ENCODE peak calls at places on chromosomes 12 and 14, in nine cellular contexts. One of them, this sample, is unnamed. For H3K36me3, the result is how much of the 10 kb centered on the place peaks cover.

GRCh38 chr12:123830675-123831074 is 68.6 kb downstream of the DNAH10 start:
- DNase-seq in breast epithelium: no peak
- DNase-seq in right lobe of liver: no peak
- DNase-seq in prostate gland: no peak
- DNase-seq in keratinocyte: no peak
- DNase-seq in endothelial cell of umbilical vein: no peak
- DNase-seq in endodermal cell: no peak
- DNase-seq in psoas muscle: no peak
- DNase-seq in thoracic aorta: no peak
- DNase-seq in this sample: no peak

GRCh38 chr14:103597623-103598372 is 31.2 kb upstream of the KLC1 start:
- DNase-seq in breast epithelium: no peak
- DNase-seq in right lobe of liver: no peak
- DNase-seq in prostate gland: no peak
- DNase-seq in keratinocyte: no peak
- DNase-seq in endothelial cell of umbilical vein: no peak
- DNase-seq in endodermal cell: no peak
- DNase-seq in psoas muscle: no peak
- DNase-seq in thoracic aorta: no peak
- DNase-seq in this sample: no peak

GRCh38 chr12:68065163-68065562 is 75.9 kb downstream of the IFNG-AS1 start:
- DNase-seq in breast epithelium: no peak
- DNase-seq in right lobe of liver: no peak
- DNase-seq in prostate gland: no peak
- DNase-seq in keratinocyte: no peak
- DNase-seq in endothelial cell of umbilical vein: no peak
- DNase-seq in endodermal cell: no peak
- DNase-seq in psoas muscle: no peak
- DNase-seq in thoracic aorta: no peak
- DNase-seq in this sample: no peak

GRCh38 chr14:105045710-105046326 is 19.4 kb downstream of the GPR132 start:
- DNase-seq in breast epithelium: peak
- DNase-seq in right lobe of liver: peak
- DNase-seq in prostate gland: peak
- DNase-seq in keratinocyte: no peak
- DNase-seq in endothelial cell of umbilical vein: peak
- DNase-seq in endodermal cell: peak
- DNase-seq in psoas muscle: peak
- DNase-seq in thoracic aorta: peak
- DNase-seq in this sample: peak

GRCh38 chr14:64760146-64760755 is 56.0 kb downstream of the PLEKHG3 start:
- DNase-seq in breast epithelium: no peak
- DNase-seq in right lobe of liver: no peak
- DNase-seq in prostate gland: no peak
- DNase-seq in keratinocyte: no peak
- DNase-seq in endothelial cell of umbilical vein: peak
- DNase-seq in endodermal cell: peak
- DNase-seq in psoas muscle: peak
- DNase-seq in thoracic aorta: no peak
- DNase-seq in this sample: peak

GRCh38 chr14:100532916-100533630 is 54.1 kb downstream of the BEGAIN start:
- DNase-seq in breast epithelium: peak
- DNase-seq in right lobe of liver: peak
- DNase-seq in prostate gland: peak
- DNase-seq in keratinocyte: no peak
- DNase-seq in endothelial cell of umbilical vein: no peak
- DNase-seq in endodermal cell: no peak
- DNase-seq in psoas muscle: peak
- DNase-seq in thoracic aorta: no peak
- DNase-seq in this sample: no peak

GRCh38 chr14:75310295-75311059 is 31.8 kb downstream of the FOS start:
- DNase-seq in breast epithelium: peak
- DNase-seq in right lobe of liver: no peak
- DNase-seq in prostate gland: peak
- DNase-seq in keratinocyte: no peak
- DNase-seq in endothelial cell of umbilical vein: peak
- DNase-seq in endodermal cell: peak
- DNase-seq in psoas muscle: peak
- DNase-seq in thoracic aorta: peak
- DNase-seq in this sample: no peak

GRCh38 chr12:52796839-52797528 is 1.1 kb upstream of the KRT3 start:
- DNase-seq in breast epithelium: no peak
- DNase-seq in right lobe of liver: no peak
- DNase-seq in prostate gland: no peak
- DNase-seq in keratinocyte: no peak
- DNase-seq in endothelial cell of umbilical vein: no peak
- DNase-seq in endodermal cell: no peak
- DNase-seq in psoas muscle: no peak
- DNase-seq in thoracic aorta: no peak
- DNase-seq in this sample: no peak

GRCh38 chr14:34252227-34252626 is 209.8 kb downstream of the SPTSSA start:
- DNase-seq in breast epithelium: no peak
- DNase-seq in right lobe of liver: no peak
- DNase-seq in prostate gland: no peak
- DNase-seq in keratinocyte: peak
- DNase-seq in endothelial cell of umbilical vein: peak
- DNase-seq in endodermal cell: no peak
- DNase-seq in psoas muscle: no peak
- DNase-seq in thoracic aorta: no peak
- DNase-seq in this sample: no peak

GRCh38 chr12:119302334-119303132 is 32.0 kb upstream of the CCDC60 start:
- DNase-seq in breast epithelium: no peak
- DNase-seq in right lobe of liver: no peak
- DNase-seq in prostate gland: no peak
- DNase-seq in keratinocyte: no peak
- DNase-seq in endothelial cell of umbilical vein: no peak
- DNase-seq in endodermal cell: peak
- DNase-seq in psoas muscle: no peak
- DNase-seq in thoracic aorta: no peak
- DNase-seq in this sample: no peak

GRCh38 chr14:97177016-97177415 is 379.8 kb downstream of the VRK1 start:
- DNase-seq in breast epithelium: no peak
- DNase-seq in right lobe of liver: no peak
- DNase-seq in prostate gland: no peak
- DNase-seq in keratinocyte: peak
- DNase-seq in endothelial cell of umbilical vein: no peak
- DNase-seq in endodermal cell: peak
- DNase-seq in psoas muscle: no peak
- DNase-seq in thoracic aorta: no peak
- DNase-seq in this sample: peak

GRCh38 chr12:51847830-51848727 is at the start of gene FIGNL2:
- DNase-seq in breast epithelium: no peak
- DNase-seq in right lobe of liver: no peak
- DNase-seq in prostate gland: no peak
- DNase-seq in keratinocyte: no peak
- DNase-seq in endothelial cell of umbilical vein: peak
- DNase-seq in endodermal cell: peak
- DNase-seq in psoas muscle: no peak
- DNase-seq in thoracic aorta: no peak
- DNase-seq in this sample: peak

GRCh38 chr12:12975322-12976077 is 23.5 kb upstream of the GPRC5D start:
- DNase-seq in breast epithelium: no peak
- DNase-seq in right lobe of liver: no peak
- DNase-seq in prostate gland: no peak
- DNase-seq in keratinocyte: no peak
- DNase-seq in endothelial cell of umbilical vein: peak
- DNase-seq in endodermal cell: peak
- DNase-seq in psoas muscle: no peak
- DNase-seq in thoracic aorta: no peak
- DNase-seq in this sample: peak

DNA sequence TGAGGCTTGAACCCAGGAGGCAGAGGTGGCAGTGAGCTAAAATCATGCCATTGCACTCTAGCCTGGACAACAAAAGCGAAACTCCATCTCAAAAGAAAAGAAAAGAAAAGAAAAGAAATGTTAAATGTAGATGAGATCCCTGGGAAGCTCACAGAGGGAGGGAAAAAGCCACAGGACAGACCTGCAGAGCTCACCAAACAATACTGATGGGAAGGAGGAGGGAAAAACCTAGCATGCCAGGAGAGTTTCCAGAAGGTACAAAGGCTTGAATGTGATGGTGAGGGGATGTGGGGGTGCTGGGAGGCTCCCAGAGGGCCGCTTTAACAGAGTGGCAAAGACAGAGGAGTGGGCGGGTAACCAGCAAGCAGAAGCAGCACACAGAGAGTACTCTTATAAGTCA is 72.3 kb downstream of the PTPN21 start:
- DNase-seq in breast epithelium: no peak
- DNase-seq in right lobe of liver: no peak
- DNase-seq in prostate gland: no peak
- DNase-seq in keratinocyte: no peak
- DNase-seq in endothelial cell of umbilical vein: no peak
- DNase-seq in endodermal cell: no peak
- DNase-seq in psoas muscle: no peak
- DNase-seq in thoracic aorta: no peak
- DNase-seq in this sample: no peak
- H3K36me3 ChIP-seq in breast epithelium: under half
- H3K36me3 ChIP-seq in right lobe of liver: under half
- H3K36me3 ChIP-seq in prostate gland: under half
- H3K36me3 ChIP-seq in keratinocyte: under half
- H3K36me3 ChIP-seq in endothelial cell of umbilical vein: under half
- H3K36me3 ChIP-seq in endodermal cell: half or more
- H3K36me3 ChIP-seq in psoas muscle: half or more
- H3K36me3 ChIP-seq in thoracic aorta: under half
- H3K36me3 ChIP-seq in this sample: under half

DNA sequence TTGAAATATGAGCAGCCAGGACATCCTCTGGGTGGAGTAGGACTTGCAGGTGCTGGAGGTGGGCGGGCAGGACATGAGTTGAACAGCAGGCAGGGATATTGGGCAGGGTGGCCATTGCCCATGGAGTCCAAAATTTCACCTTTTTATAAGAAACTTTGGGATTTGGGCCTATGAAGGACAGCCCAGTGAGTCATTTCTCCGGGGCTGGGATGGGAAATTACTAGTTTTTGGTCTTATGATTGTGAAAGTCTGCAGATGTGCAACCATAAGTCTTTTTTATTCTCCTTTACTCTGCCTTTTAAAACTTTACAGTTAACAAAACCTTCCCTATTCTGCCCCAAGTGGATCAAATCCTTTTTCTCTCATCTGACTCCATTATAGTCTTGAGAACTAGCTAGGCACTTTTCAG is 88.9 kb downstream of the TMX1 start:
- DNase-seq in breast epithelium: no peak
- DNase-seq in right lobe of liver: no peak
- DNase-seq in prostate gland: no peak
- DNase-seq in keratinocyte: no peak
- DNase-seq in endothelial cell of umbilical vein: no peak
- DNase-seq in endodermal cell: no peak
- DNase-seq in psoas muscle: no peak
- DNase-seq in thoracic aorta: no peak
- DNase-seq in this sample: no peak
- TF ChIP-seq CTCF in breast epithelium: no peak
- TF ChIP-seq CTCF in right lobe of liver: no peak
- TF ChIP-seq CTCF in prostate gland: no peak
- TF ChIP-seq CTCF in keratinocyte: no peak
- TF ChIP-seq CTCF in endothelial cell of umbilical vein: no peak
- TF ChIP-seq CTCF in endodermal cell: no peak
- TF ChIP-seq CTCF in psoas muscle: no peak
- TF ChIP-seq CTCF in thoracic aorta: no peak
- TF ChIP-seq CTCF in this sample: no peak

GRCh38 chr12:93167331-93167730 is 210.4 kb upstream of the NUDT4 start:
- DNase-seq in breast epithelium: no peak
- DNase-seq in right lobe of liver: no peak
- DNase-seq in prostate gland: no peak
- DNase-seq in keratinocyte: no peak
- DNase-seq in endothelial cell of umbilical vein: no peak
- DNase-seq in endodermal cell: no peak
- DNase-seq in psoas muscle: no peak
- DNase-seq in thoracic aorta: no peak
- DNase-seq in this sample: no peak
- H3K4me3 ChIP-seq in breast epithelium: no peak
- H3K4me3 ChIP-seq in right lobe of liver: no peak
- H3K4me3 ChIP-seq in prostate gland: no peak
- H3K4me3 ChIP-seq in keratinocyte: no peak
- H3K4me3 ChIP-seq in endothelial cell of umbilical vein: no peak
- H3K4me3 ChIP-seq in endodermal cell: peak
- H3K4me3 ChIP-seq in psoas muscle: peak
- H3K4me3 ChIP-seq in thoracic aorta: no peak
- H3K4me3 ChIP-seq in this sample: no peak

GRCh38 chr14:52006361-52006760 is 17.0 kb downstream of the RTRAF start:
- DNase-seq in breast epithelium: no peak
- DNase-seq in right lobe of liver: no peak
- DNase-seq in prostate gland: no peak
- DNase-seq in keratinocyte: no peak
- DNase-seq in endothelial cell of umbilical vein: no peak
- DNase-seq in endodermal cell: no peak
- DNase-seq in psoas muscle: no peak
- DNase-seq in thoracic aorta: no peak
- DNase-seq in this sample: no peak

GRCh38 chr14:52003324-52003723 is 14.0 kb downstream of the RTRAF start:
- DNase-seq in breast epithelium: no peak
- DNase-seq in right lobe of liver: no peak
- DNase-seq in prostate gland: no peak
- DNase-seq in keratinocyte: no peak
- DNase-seq in endothelial cell of umbilical vein: peak
- DNase-seq in endodermal cell: no peak
- DNase-seq in psoas muscle: no peak
- DNase-seq in thoracic aorta: no peak
- DNase-seq in this sample: no peak

GRCh38 chr14:52007211-52007610 is 17.9 kb downstream of the RTRAF start:
- DNase-seq in breast epithelium: no peak
- DNase-seq in right lobe of liver: no peak
- DNase-seq in prostate gland: no peak
- DNase-seq in keratinocyte: no peak
- DNase-seq in endothelial cell of umbilical vein: no peak
- DNase-seq in endodermal cell: no peak
- DNase-seq in psoas muscle: no peak
- DNase-seq in thoracic aorta: no peak
- DNase-seq in this sample: no peak

GRCh38 chr14:52007637-52008036 is 18.3 kb downstream of the RTRAF start:
- DNase-seq in breast epithelium: no peak
- DNase-seq in right lobe of liver: no peak
- DNase-seq in prostate gland: no peak
- DNase-seq in keratinocyte: no peak
- DNase-seq in endothelial cell of umbilical vein: no peak
- DNase-seq in endodermal cell: no peak
- DNase-seq in psoas muscle: no peak
- DNase-seq in thoracic aorta: no peak
- DNase-seq in this sample: peak

GRCh38 chr14:52005625-52006024 is 16.3 kb downstream of the RTRAF start:
- DNase-seq in breast epithelium: no peak
- DNase-seq in right lobe of liver: no peak
- DNase-seq in prostate gland: no peak
- DNase-seq in keratinocyte: no peak
- DNase-seq in endothelial cell of umbilical vein: no peak
- DNase-seq in endodermal cell: no peak
- DNase-seq in psoas muscle: no peak
- DNase-seq in thoracic aorta: no peak
- DNase-seq in this sample: no peak
- H3K36me3 ChIP-seq in breast epithelium: under half
- H3K36me3 ChIP-seq in right lobe of liver: half or more
- H3K36me3 ChIP-seq in prostate gland: under half
- H3K36me3 ChIP-seq in keratinocyte: under half
- H3K36me3 ChIP-seq in endothelial cell of umbilical vein: under half
- H3K36me3 ChIP-seq in endodermal cell: half or more
- H3K36me3 ChIP-seq in psoas muscle: half or more
- H3K36me3 ChIP-seq in thoracic aorta: under half
- H3K36me3 ChIP-seq in this sample: under half